ENCODE peak calls at places on chromosome 3, in four cellular contexts. One of them, this sample, is unnamed.

GRCh38 chr3:178078933-178079332 is 457.3 kb upstream of the KCNMB2 start:
- DNase-seq in A549: no peak
- DNase-seq in progenitor cell of endocrine pancreas: no peak
- DNase-seq in fibroblast of lung: peak; percentile 91
- DNase-seq in this sample: no peak

GRCh38 chr3:42262525-42262924 is 3.5 kb downstream of the CCK start:
- DNase-seq in A549: peak; percentile 14
- DNase-seq in progenitor cell of endocrine pancreas: no peak
- DNase-seq in fibroblast of lung: peak; percentile 90
- DNase-seq in this sample: no peak

GRCh38 chr3:133868166-133868565 is 27.5 kb downstream of the RAB6B start:
- DNase-seq in A549: no peak
- DNase-seq in progenitor cell of endocrine pancreas: no peak
- DNase-seq in fibroblast of lung: no peak
- DNase-seq in this sample: no peak

GRCh38 chr3:169863458-169863899 is 6.3 kb downstream of the LRRC31 start:
- DNase-seq in A549: peak; percentile 55
- DNase-seq in progenitor cell of endocrine pancreas: peak; percentile 46
- DNase-seq in fibroblast of lung: peak; percentile 57
- DNase-seq in this sample: peak; percentile 71

GRCh38 chr3:177703788-177704187 is 506.5 kb upstream of the TBL1XR1 start:
- DNase-seq in A549: no peak
- DNase-seq in progenitor cell of endocrine pancreas: no peak
- DNase-seq in fibroblast of lung: peak; percentile 36
- DNase-seq in this sample: peak; percentile 42

GRCh38 chr3:160768918-160769317 is 12.9 kb downstream of the PPM1L start:
- DNase-seq in A549: no peak
- DNase-seq in progenitor cell of endocrine pancreas: no peak
- DNase-seq in fibroblast of lung: no peak
- DNase-seq in this sample: no peak

GRCh38 chr3:50150863-50151686 is 4.0 kb upstream of the SEMA3F start:
- DNase-seq in A549: no peak
- DNase-seq in progenitor cell of endocrine pancreas: no peak
- DNase-seq in fibroblast of lung: no peak
- DNase-seq in this sample: no peak

GRCh38 chr3:134642445-134643149 is 8.2 kb downstream of the KY start:
- DNase-seq in A549: no peak
- DNase-seq in progenitor cell of endocrine pancreas: peak; percentile 0
- DNase-seq in fibroblast of lung: no peak
- DNase-seq in this sample: no peak

GRCh38 chr3:65672876-65673815 is 365.6 kb downstream of the MAGI1 start:
- DNase-seq in A549: peak; percentile 9
- DNase-seq in progenitor cell of endocrine pancreas: peak; percentile 30
- DNase-seq in fibroblast of lung: peak; percentile 25
- DNase-seq in this sample: peak; percentile 48